ENCODE peak calls at places on chromosome 9, in six cellular contexts. Y is K562, D is fibroblast of lung, A is MM.1S, H is HCT116, P is hepatocyte. G is an unnamed sample. For H3K4me1, the result is how much of the 10 kb centered on the place peaks cover.

GRCh38 chr9:11702529-11702928 is 990.7 kb upstream of the TYRP1 start:
- DNase-seq in A (no peak), D (no peak), P (no peak), H (no peak), Y (no peak), G (no peak)

GRCh38 chr9:7320139-7320538 is 479.4 kb downstream of the DMAC1 start:
- DNase-seq in D (peak), A (no peak), P (peak), Y (peak), H (no peak), G (no peak)

GRCh38 chr9:38066907-38067610 is 2.0 kb downstream of the SHB start:
- DNase-seq in Y (peak), A (no peak), H (no peak), P (peak), D (peak), G (no peak)

GRCh38 chr9:71758785-71759184 is 9.5 kb downstream of the CEMIP2 start:
- DNase-seq in Y (peak), D (no peak), P (peak), H (peak), A (no peak), G (no peak)

GRCh38 chr9:127927457-127928231 is 2.9 kb downstream of the PIP5KL1 start:
- DNase-seq in Y (peak), H (peak), A (peak), D (no peak), P (peak), G (peak)

GRCh38 chr9:72351538-72352453 is 13.2 kb downstream of the ZFAND5 start:
- DNase-seq in A (no peak), Y (no peak), H (no peak), P (no peak), D (no peak), G (no peak)

GRCh38 chr9:122184551-122184950 is 24.8 kb downstream of the MORN5 start:
- DNase-seq in H (no peak), Y (no peak), P (no peak), D (no peak), A (no peak), G (no peak)

GRCh38 chr9:98182069-98182820 is 10.2 kb downstream of the CORO2A start:
- DNase-seq in Y (peak), P (no peak), D (no peak), H (no peak), A (no peak), G (no peak)

GRCh38 chr9:115292584-115293271 is 174.8 kb upstream of the TNC start:
- DNase-seq in D (no peak), H (no peak), Y (no peak), A (no peak), P (no peak), G (no peak)

GRCh38 chr9:4849364-4849763 is 56.6 kb downstream of the RCL1 start:
- DNase-seq in A (no peak), P (no peak), H (no peak), Y (no peak), D (no peak), G (no peak)

GRCh38 chr9:123216387-123216786 is 52.0 kb downstream of the STRBP start:
- DNase-seq in A (no peak), D (no peak), Y (no peak), P (no peak), H (no peak), G (no peak)

GRCh38 chr9:107249131-107249533 is 33.9 kb upstream of the RAD23B start:
- DNase-seq in P (no peak), A (no peak), H (no peak), D (no peak), Y (no peak), G (no peak)

GRCh38 chr9:114037961-114038723 is 40.0 kb downstream of the AMBP start:
- DNase-seq in A (no peak), P (no peak), Y (no peak), D (no peak), H (no peak), G (no peak)

GRCh38 chr9:19127881-19128719 is 808 bp upstream of the PLIN2 start:
- DNase-seq in D (peak), P (no peak), H (no peak), A (no peak), Y (no peak), G (no peak)

GRCh38 chr9:133242991-133243390 is 32.0 kb downstream of the ABO start:
- DNase-seq in H (no peak), D (no peak), A (no peak), P (no peak), Y (no peak), G (no peak)

GRCh38 chr9:36141288-36141687 is 4.8 kb downstream of the GLIPR2 start:
- DNase-seq in Y (peak), A (no peak), D (peak), H (no peak), P (no peak), G (no peak)

GRCh38 chr9:94922098-94922607 is 195.7 kb downstream of the AOPEP start:
- DNase-seq in P (peak), Y (no peak), D (peak), A (no peak), H (no peak), G (no peak)

GRCh38 chr9:38700695-38701094 is 19.2 kb downstream of the FAM240B start:
- DNase-seq in Y (no peak), P (no peak), H (no peak), A (no peak), D (peak), G (no peak)

GRCh38 chr9:129620669-129621295 is at the start of gene C9orf50:
- DNase-seq in D (no peak), A (no peak), H (no peak), P (no peak), Y (no peak), G (no peak)

GRCh38 chr9:89314955-89315354 is 3.3 kb upstream of the SECISBP2 start:
- DNase-seq in P (no peak), H (no peak), D (no peak), A (no peak), Y (no peak), G (no peak)

GRCh38 chr9:108125541-108125940 is 636.0 kb upstream of the KLF4 start:
- DNase-seq in D (no peak), H (no peak), P (no peak), Y (peak), A (no peak), G (no peak)

GRCh38 chr9:76654575-76654974 is 109.7 kb upstream of the PCA3 start:
- DNase-seq in A (no peak), Y (no peak), D (peak), P (no peak), H (no peak), G (no peak)

GRCh38 chr9:34592895-34593601 is 3.5 kb upstream of the CNTFR start:
- DNase-seq in A (no peak), Y (no peak), D (no peak), H (no peak), P (peak), G (no peak)

GRCh38 chr9:94944623-94945022 is 218.1 kb downstream of the AOPEP start:
- DNase-seq in A (no peak), Y (no peak), H (no peak), P (no peak), D (peak), G (no peak)

GRCh38 chr9:96874947-96875459 is 20.7 kb upstream of the ZNF782 start:
- DNase-seq in Y (no peak), P (peak), A (peak), D (peak), H (peak), G (peak)

GRCh38 chr9:92619601-92620300 is 50.2 kb downstream of the IPPK start:
- DNase-seq in P (no peak), Y (no peak), A (no peak), H (no peak), D (no peak), G (no peak)

GRCh38 chr9:138058181-138058580 is 180.6 kb downstream of the CACNA1B start:
- DNase-seq in H (no peak), A (no peak), D (no peak), P (no peak), Y (no peak), G (no peak)

GRCh38 chr9:109349431-109349846 is 28.6 kb upstream of the EPB41L4B start:
- DNase-seq in H (no peak), A (no peak), P (peak), D (peak), Y (no peak), G (no peak)

GRCh38 chr9:94782367-94783120 is 56.0 kb downstream of the AOPEP start:
- DNase-seq in A (no peak), H (no peak), Y (no peak), P (no peak), D (peak), G (no peak)

GRCh38 chr9:83336696-83337095 is 201.5 kb downstream of the FRMD3 start:
- DNase-seq in D (no peak), H (no peak), A (peak), Y (peak), P (no peak), G (no peak)

GRCh38 chr9:36138901-36139300 is 2.4 kb downstream of the GLIPR2 start:
- DNase-seq in Y (no peak), P (no peak), H (no peak), A (no peak), D (no peak), G (no peak)

GRCh38 chr9:129162497-129162896 is 15.6 kb downstream of the IER5L start:
- DNase-seq in Y (no peak), P (no peak), D (no peak), H (no peak), A (no peak), G (no peak)

GRCh38 chr9:110517483-110517882 is 62.1 kb downstream of the SVEP1 start:
- DNase-seq in D (no peak), A (no peak), H (no peak), Y (no peak), P (no peak), G (no peak)

GRCh38 chr9:93196095-93197055 is 12.4 kb downstream of the WNK2 start:
- DNase-seq in Y (no peak), D (no peak), A (no peak), P (no peak), H (no peak), G (no peak)

GRCh38 chr9:89792189-89793123 is 187.6 kb downstream of the GADD45G start:
- DNase-seq in D (no peak), Y (no peak), H (no peak), A (no peak), P (no peak), G (no peak)

GRCh38 chr9:93133641-93134017 is 422 bp downstream of the NINJ1 start:
- DNase-seq in Y (peak), H (no peak), P (peak), A (peak), D (peak), G (no peak)

GRCh38 chr9:80556631-80557030 is 984.9 kb downstream of the TLE4 start:
- DNase-seq in D (peak), P (no peak), A (no peak), H (no peak), Y (no peak), G (no peak)
- H2AFZ ChIP-seq in D (no peak), P (no peak), A (no peak), H (no peak), Y (no peak), G (no peak)

GRCh38 chr9:134338394-134339182 is 12.3 kb downstream of the RXRA start:
- DNase-seq in A (no peak), P (no peak), H (no peak), Y (peak), D (no peak), G (no peak)
- H3K4me1 ChIP-seq in A (under half), P (half or more), H (under half), Y (half or more), D (under half), G (under half)

DNA sequence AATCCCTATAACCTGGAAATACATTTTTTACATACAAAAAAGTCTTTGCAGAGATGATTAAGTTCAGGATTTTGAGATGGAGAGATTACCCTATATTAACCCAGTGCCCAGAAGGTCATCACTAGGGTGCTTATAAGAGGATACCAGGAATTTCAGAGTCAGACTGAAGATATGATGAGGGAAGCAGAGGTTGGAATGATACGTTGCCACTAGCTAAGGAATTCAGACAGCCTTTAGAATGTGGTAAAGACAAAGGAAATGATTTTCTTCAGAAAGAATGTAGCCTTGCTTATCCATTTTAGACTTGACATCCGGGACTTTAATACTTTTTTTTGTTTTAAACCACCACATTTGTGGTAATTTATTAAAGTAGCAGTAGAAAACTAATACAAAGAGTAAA is 2176.8 kb upstream of the C9orf72 start:
- DNase-seq in P (no peak), A (no peak), Y (no peak), D (no peak), H (no peak), G (no peak)
- H2AFZ ChIP-seq in P (no peak), A (no peak), Y (no peak), D (no peak), H (no peak), G (no peak)

GRCh38 chr9:33105939-33106338 is 29.5 kb upstream of the SMU1 start:
- DNase-seq in Y (no peak), P (no peak), D (peak), A (no peak), H (no peak), G (no peak)
- H3K4me1 ChIP-seq in Y (under half), P (under half), D (under half), A (under half), H (under half), G (under half)

GRCh38 chr9:16710888-16711287 is 159.6 kb downstream of the BNC2 start:
- DNase-seq in D (no peak), P (no peak), A (no peak), H (no peak), Y (no peak), G (no peak)

GRCh38 chr9:16709936-16710335 is 160.5 kb downstream of the BNC2 start:
- DNase-seq in H (no peak), Y (no peak), P (no peak), D (no peak), A (no peak), G (no peak)

GRCh38 chr9:16705121-16705604 is 165.3 kb downstream of the BNC2 start:
- DNase-seq in Y (peak), P (peak), H (no peak), D (peak), A (no peak), G (no peak)

GRCh38 chr9:16712800-16713199 is 157.7 kb downstream of the BNC2 start:
- DNase-seq in D (no peak), Y (no peak), A (no peak), H (no peak), P (no peak), G (no peak)

GRCh38 chr9:16708638-16709435 is 161.6 kb downstream of the BNC2 start:
- DNase-seq in Y (no peak), H (no peak), D (peak), A (no peak), P (no peak), G (no peak)
- H2AFZ ChIP-seq in Y (no peak), H (no peak), D (no peak), A (no peak), P (no peak), G (no peak)

GRCh38 chr9:136006169-136006568 is 45.0 kb upstream of the UBAC1 start:
- DNase-seq in D (no peak), A (no peak), Y (no peak), P (no peak), H (no peak), G (no peak)

GRCh38 chr9:136003356-136004218 is 42.4 kb upstream of the UBAC1 start:
- DNase-seq in Y (peak), P (no peak), H (no peak), D (peak), A (no peak), G (no peak)

GRCh38 chr9:136002886-136003285 is 41.7 kb upstream of the UBAC1 start:
- DNase-seq in P (no peak), D (peak), A (no peak), Y (no peak), H (no peak), G (no peak)

GRCh38 chr9:136004219-136004618 is 43.0 kb upstream of the UBAC1 start:
- DNase-seq in A (no peak), Y (no peak), H (no peak), P (no peak), D (no peak), G (no peak)

DNA sequence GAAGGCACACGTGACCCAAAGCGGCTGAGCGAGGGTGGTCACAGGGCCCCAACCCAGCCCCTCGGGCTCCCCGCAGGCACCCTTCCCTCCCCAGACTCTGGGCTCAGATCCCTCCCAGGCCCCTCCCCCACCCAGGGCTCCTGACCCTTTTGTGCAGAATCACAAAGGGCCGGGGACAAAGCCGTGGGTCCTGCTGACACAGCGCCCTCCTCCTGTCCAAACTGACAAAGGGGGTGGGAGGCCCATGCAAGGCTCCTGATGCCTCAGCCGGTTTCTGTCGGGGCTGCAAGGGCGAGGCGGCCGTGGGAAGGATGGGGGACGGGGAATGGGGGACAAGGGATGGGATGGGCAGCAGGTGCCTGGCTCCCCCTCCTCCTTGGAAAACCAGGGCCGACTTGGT is 43.5 kb upstream of the UBAC1 start:
- DNase-seq in D (no peak), H (no peak), Y (no peak), A (no peak), P (no peak), G (no peak)
- H3K4me1 ChIP-seq in D (under half), H (under half), Y (half or more), A (under half), P (half or more), G (under half)